ENCODE peak calls at places on chromosome 22, in four cellular contexts. Y is HepG2, W is K562, M is SK-N-SH. N is an unnamed sample.

GRCh38 chr22:33865996-33866395 is 54.3 kb downstream of the LARGE1 start:
- DNase-seq in Y (no peak), W (no peak), M (no peak), N (no peak)

GRCh38 chr22:45877651-45878050 is 99.3 kb downstream of the WNT7B start:
- DNase-seq in Y (no peak), W (no peak), M (no peak), N (no peak)

GRCh38 chr22:44335066-44335839 is 22.5 kb upstream of the SHISAL1 start:
- DNase-seq in Y (no peak), W (no peak), M (no peak), N (no peak)

GRCh38 chr22:30210235-30210831 is 36.2 kb downstream of the LIF start:
- DNase-seq in Y (peak; percentile 89), W (no peak), M (peak; percentile 15), N (peak; percentile 96)

GRCh38 chr22:42337356-42337755 is 66.9 kb upstream of the TCF20 start:
- DNase-seq in Y (no peak), W (no peak), M (no peak), N (no peak)

GRCh38 chr22:42273855-42274451 is 3.5 kb upstream of the TCF20 start:
- DNase-seq in Y (no peak), W (no peak), M (no peak), N (no peak)

GRCh38 chr22:47539374-47539773 is 776.9 kb downstream of the TBC1D22A start:
- DNase-seq in Y (no peak), W (no peak), M (no peak), N (no peak)

GRCh38 chr22:29912605-29913398 is 29.8 kb downstream of the MTMR3 start:
- DNase-seq in Y (no peak), W (no peak), M (no peak), N (no peak)

GRCh38 chr22:30857103-30857502 is 111.5 kb downstream of the MORC2 start:
- DNase-seq in Y (no peak), W (no peak), M (no peak), N (no peak)

GRCh38 chr22:41564563-41564962 is 3.8 kb downstream of the CSDC2 start:
- DNase-seq in Y (no peak), W (no peak), M (no peak), N (no peak)

GRCh38 chr22:44942979-44943700 is 66.7 kb downstream of the PHF21B start:
- DNase-seq in Y (no peak), W (no peak), M (no peak), N (no peak)

GRCh38 chr22:45952553-45952952 is 24.4 kb downstream of the WNT7B start:
- DNase-seq in Y (no peak), W (no peak), M (no peak), N (no peak)

GRCh38 chr22:45201678-45202332 is 38.1 kb downstream of the NUP50 start:
- DNase-seq in Y (no peak), W (no peak), M (no peak), N (no peak)

GRCh38 chr22:17121235-17122195 is at the start of gene TMEM121B:
- DNase-seq in Y (no peak), W (peak; percentile 41), M (peak; percentile 95), N (no peak)

GRCh38 chr22:17120281-17120680 is 879 bp downstream of the TMEM121B start:
- DNase-seq in Y (no peak), W (peak; percentile 74), M (peak; percentile 71), N (no peak)

GRCh38 chr22:17119481-17120202 is 1.5 kb downstream of the TMEM121B start:
- DNase-seq in Y (no peak), W (peak; percentile 56), M (peak; percentile 50), N (no peak)

GRCh38 chr22:17118342-17118741 is 2.8 kb downstream of the TMEM121B start:
- DNase-seq in Y (no peak), W (no peak), M (no peak), N (no peak)

GRCh38 chr22:17120711-17121234 is 387 bp downstream of the TMEM121B start:
- DNase-seq in Y (no peak), W (peak; percentile 20), M (no peak), N (no peak)
- TF ChIP-seq ZBTB33 in Y (no peak), W (no peak), M (no peak), N (no peak)

GRCh38 chr22:40462195-40462988 is 92.0 kb downstream of the SGSM3 start:
- DNase-seq in Y (peak; percentile 9), W (no peak), M (no peak), N (no peak)

GRCh38 chr22:40469181-40469580 is 98.8 kb downstream of the SGSM3 start:
- DNase-seq in Y (no peak), W (peak; percentile 77), M (no peak), N (no peak)

GRCh38 chr22:40463017-40463631 is 92.7 kb downstream of the SGSM3 start:
- DNase-seq in Y (no peak), W (peak; percentile 59), M (no peak), N (no peak)

GRCh38 chr22:40463727-40464126 is 93.3 kb downstream of the SGSM3 start:
- DNase-seq in Y (no peak), W (no peak), M (no peak), N (no peak)

DNA sequence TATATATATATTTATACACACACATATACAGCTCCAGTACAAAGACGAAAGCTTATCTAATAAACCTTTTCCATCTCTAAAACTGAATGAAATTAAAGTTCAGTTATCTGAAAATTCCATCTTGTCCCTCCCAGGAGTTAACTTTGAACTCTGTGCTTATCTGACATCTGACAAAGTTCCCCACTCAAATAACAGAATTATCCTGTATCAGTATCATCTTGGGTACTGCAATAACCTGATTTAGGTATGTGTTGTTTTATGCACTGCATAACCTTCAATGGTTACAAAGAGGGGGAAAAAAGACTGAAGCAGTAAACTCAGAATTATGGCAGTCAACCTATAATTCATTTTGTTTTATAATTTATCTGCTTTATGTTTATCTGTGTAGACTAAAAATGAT is 96.6 kb downstream of the SGSM3 start:
- DNase-seq in Y (no peak), W (no peak), M (no peak), N (no peak)
- TF ChIP-seq JUND in Y (no peak), W (no peak), M (no peak), N (no peak)

DNA sequence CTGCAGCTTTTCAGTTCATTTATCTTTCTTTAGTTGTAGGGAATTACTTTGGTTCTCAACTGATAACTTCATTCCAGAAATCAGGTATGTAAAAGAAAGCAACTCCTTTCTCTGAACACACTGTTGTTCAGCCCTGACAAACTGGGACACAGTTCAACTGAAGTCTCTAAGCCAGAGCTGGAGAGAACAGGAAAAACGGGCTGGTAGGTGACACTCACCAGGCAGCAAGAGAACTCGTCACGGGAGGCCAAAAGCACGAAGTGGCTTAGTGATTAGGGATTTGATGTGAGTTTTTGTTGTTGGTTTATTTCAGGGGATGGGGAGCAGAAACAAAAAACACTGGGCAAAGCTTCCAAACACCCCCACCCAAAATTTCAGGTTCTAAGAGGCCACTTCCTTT is 54.1 kb downstream of the MYH9 start:
- DNase-seq in Y (no peak), W (no peak), M (no peak), N (no peak)
- TF ChIP-seq POLR2AphosphoS5 in Y (no peak), W (no peak), M (no peak), N (no peak)

DNA sequence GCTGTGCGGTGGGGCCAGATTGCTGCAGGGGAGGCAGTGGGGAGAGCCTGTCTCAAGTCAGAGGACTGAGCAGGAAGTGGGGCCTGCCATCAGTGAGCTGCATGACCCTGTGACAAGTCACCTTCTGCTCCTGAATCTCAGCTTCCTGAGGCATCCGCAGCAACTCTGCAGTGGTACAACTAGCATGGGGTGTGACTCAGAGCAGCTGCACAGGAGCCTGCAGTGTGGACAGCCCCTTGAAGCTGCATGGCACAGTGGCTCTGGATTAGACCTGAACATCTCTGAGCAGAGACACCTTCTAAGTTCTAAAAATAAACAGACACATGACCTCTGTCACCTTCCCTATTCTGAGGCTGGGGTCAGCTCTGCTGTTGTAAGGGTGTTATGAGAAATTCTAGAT is 18.0 kb downstream of the FAM227A start:
- DNase-seq in Y (no peak), W (no peak), M (no peak), N (no peak)
- TF ChIP-seq ZBTB33 in Y (no peak), W (no peak), M (no peak), N (no peak)

DNA sequence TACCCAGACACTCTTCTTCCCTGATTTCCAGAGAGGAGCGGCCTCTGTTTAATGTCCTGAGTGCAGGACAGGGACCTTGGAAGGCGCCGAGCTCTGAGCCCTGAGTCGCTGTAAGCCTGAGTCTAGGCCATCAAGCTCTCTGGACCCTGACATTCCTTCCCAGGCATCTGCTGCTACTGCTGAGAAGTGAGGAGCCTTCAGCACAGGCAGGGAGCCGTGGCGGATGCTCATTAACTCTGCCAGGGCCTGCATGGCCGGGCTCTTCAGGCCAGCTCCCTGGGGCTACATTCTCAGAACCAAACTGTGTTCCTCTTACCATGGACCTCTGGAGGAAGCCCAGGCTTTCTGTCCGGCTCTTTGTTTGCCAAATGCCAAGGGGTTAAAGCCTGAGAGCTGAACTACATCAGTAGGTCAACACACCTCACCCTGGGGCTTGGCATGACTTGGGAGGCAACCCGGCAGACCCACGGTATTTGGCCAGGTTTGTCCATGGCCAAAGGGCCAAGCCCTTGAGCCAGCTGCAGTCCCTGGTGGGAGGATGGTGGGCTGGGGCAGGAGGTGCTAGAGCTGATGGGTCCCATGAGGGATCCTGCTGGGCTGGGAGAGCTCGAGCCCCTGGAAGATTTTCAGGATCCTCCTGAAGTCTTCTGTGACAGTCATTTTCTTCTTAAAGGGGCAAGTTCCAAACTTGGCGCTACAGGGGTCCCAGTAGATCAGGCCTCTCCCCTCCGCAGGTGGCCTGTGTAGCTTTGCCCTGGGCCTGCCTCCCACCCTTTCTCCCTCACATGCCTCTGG is 721.3 kb downstream of the BRD1 start:
- DNase-seq in Y (no peak), W (no peak), M (no peak), N (no peak)
- TF ChIP-seq JUND in Y (no peak), W (no peak), M (no peak), N (no peak)

GRCh38 chr22:39315389-39315788 is 4.0 kb downstream of the RPL3 start:
- DNase-seq in Y (no peak), W (no peak), M (no peak), N (no peak)
- TF ChIP-seq POLR2AphosphoS5 in Y (no peak), W (peak; percentile 4), M (no peak), N (no peak)

GRCh38 chr22:36107436-36107835 is 53.1 kb downstream of the APOL3 start:
- DNase-seq in Y (no peak), W (no peak), M (no peak), N (no peak)
- TF ChIP-seq ZBTB33 in Y (no peak), W (no peak), M (no peak), N (no peak)

N was measured in HCT116.